ENCODE peak calls at places on chromosome 20, in four cellular contexts. One of them, this sample, is unnamed. For H3K36me3, the result is how much of the 10 kb centered on the place peaks cover.

GRCh38 chr20:45487231-45487635 is 17.7 kb downstream of the WFDC2 start:
- DNase-seq in GM12878: no peak
- DNase-seq in breast epithelium: no peak
- DNase-seq in effector memory CD4-positive, alpha-beta T cell: no peak
- DNase-seq in this sample: no peak

GRCh38 chr20:17227199-17227535 is 327 bp downstream of the PCSK2 start:
- DNase-seq in GM12878: no peak
- DNase-seq in breast epithelium: no peak
- DNase-seq in effector memory CD4-positive, alpha-beta T cell: no peak
- DNase-seq in this sample: no peak

GRCh38 chr20:53884859-53885654 is 185.3 kb downstream of the BCAS1 start:
- DNase-seq in effector memory CD4-positive, alpha-beta T cell: no peak
- DNase-seq in breast epithelium: no peak
- DNase-seq in GM12878: no peak
- DNase-seq in this sample: no peak

GRCh38 chr20:25484911-25485511 is 77.5 kb downstream of the GINS1 start:
- DNase-seq in breast epithelium: no peak
- DNase-seq in GM12878: no peak
- DNase-seq in effector memory CD4-positive, alpha-beta T cell: no peak
- DNase-seq in this sample: no peak

GRCh38 chr20:18009116-18009515 is 40.3 kb downstream of the MGME1 start:
- DNase-seq in breast epithelium: no peak
- DNase-seq in GM12878: no peak
- DNase-seq in effector memory CD4-positive, alpha-beta T cell: no peak
- DNase-seq in this sample: no peak

GRCh38 chr20:1757606-1758507 is 100.3 kb upstream of the SIRPG start:
- DNase-seq in breast epithelium: no peak
- DNase-seq in GM12878: no peak
- DNase-seq in effector memory CD4-positive, alpha-beta T cell: no peak
- DNase-seq in this sample: no peak

GRCh38 chr20:2751868-2752630 is 48.4 kb downstream of the CPXM1 start:
- DNase-seq in GM12878: no peak
- DNase-seq in effector memory CD4-positive, alpha-beta T cell: peak
- DNase-seq in breast epithelium: no peak
- DNase-seq in this sample: peak

GRCh38 chr20:17794400-17794799 is 94.6 kb downstream of the BANF2 start:
- DNase-seq in GM12878: no peak
- DNase-seq in effector memory CD4-positive, alpha-beta T cell: no peak
- DNase-seq in breast epithelium: peak
- DNase-seq in this sample: no peak

GRCh38 chr20:44787299-44787698 is 23.0 kb downstream of the RIMS4 start:
- DNase-seq in GM12878: no peak
- DNase-seq in breast epithelium: no peak
- DNase-seq in effector memory CD4-positive, alpha-beta T cell: no peak
- DNase-seq in this sample: no peak

GRCh38 chr20:461254-462198 is 807 bp downstream of the TBC1D20 start:
- DNase-seq in effector memory CD4-positive, alpha-beta T cell: peak
- DNase-seq in GM12878: no peak
- DNase-seq in breast epithelium: no peak
- DNase-seq in this sample: no peak

DNA sequence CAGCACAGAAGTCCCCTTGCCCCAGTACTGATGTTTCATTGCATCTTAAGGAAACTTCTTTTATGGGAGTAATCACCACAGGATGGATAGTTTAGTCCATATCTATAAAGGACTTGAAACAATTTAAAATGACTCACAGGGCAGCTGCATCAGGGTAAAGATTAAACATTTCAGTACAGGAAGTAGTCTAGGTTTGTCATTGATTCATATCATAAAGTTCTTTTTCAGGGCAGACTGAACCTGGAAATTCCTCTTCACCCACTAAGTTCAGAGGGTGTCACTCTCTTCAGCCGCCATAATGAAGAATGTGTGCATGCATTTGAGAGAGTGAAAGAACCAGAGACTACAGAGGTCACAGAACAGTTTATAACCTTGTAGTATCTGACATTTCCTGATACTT is 296.3 kb upstream of the JAG1 start:
- DNase-seq in breast epithelium: no peak
- DNase-seq in effector memory CD4-positive, alpha-beta T cell: no peak
- DNase-seq in GM12878: no peak
- DNase-seq in this sample: no peak
- H3K27ac ChIP-seq in breast epithelium: no peak
- H3K27ac ChIP-seq in effector memory CD4-positive, alpha-beta T cell: no peak
- H3K27ac ChIP-seq in GM12878: no peak
- H3K27ac ChIP-seq in this sample: no peak

DNA sequence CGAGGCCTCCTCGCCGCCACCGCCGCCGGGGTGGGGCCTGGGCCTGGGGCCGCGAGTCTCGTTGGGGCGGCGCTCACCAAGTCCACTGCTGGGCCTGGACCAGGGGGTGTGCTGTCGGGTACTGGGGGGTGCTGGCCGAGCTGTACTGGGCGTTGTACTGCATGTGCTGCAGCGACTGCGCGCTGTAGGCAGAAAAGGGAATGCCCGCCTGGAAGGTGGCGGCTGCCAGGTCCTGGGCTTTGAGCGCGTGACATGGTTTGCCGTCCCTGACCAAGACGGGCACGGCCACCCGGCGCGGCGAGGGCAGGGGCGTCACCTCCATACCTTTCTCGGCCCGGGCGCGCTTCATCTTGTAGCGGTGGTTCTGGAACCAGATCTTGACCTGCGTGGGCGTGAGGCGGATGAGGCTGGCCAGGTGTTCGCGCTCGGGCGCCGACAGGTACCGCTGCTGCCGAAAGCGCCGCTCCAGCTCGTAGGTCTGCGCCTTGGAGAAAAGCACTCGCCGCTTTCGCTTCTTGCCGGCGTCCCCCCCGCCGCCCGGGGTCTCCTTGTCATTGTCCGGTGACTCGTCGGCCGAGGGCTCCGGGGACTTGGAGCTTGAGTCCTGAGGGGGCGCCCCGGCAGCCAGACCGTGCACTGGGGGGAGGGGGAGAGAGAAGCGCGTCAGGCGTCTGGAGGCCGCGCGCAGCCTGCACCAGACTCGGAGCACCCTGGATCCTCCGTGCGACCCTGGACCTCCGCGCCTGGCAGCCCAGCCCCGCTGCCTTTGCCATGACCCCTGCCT is 1.8 kb downstream of the NKX2-2 start:
- DNase-seq in GM12878: no peak
- DNase-seq in breast epithelium: no peak
- DNase-seq in effector memory CD4-positive, alpha-beta T cell: no peak
- DNase-seq in this sample: no peak
- H3K4me3 ChIP-seq in GM12878: no peak
- H3K4me3 ChIP-seq in breast epithelium: peak
- H3K4me3 ChIP-seq in effector memory CD4-positive, alpha-beta T cell: peak
- H3K4me3 ChIP-seq in this sample: no peak

DNA sequence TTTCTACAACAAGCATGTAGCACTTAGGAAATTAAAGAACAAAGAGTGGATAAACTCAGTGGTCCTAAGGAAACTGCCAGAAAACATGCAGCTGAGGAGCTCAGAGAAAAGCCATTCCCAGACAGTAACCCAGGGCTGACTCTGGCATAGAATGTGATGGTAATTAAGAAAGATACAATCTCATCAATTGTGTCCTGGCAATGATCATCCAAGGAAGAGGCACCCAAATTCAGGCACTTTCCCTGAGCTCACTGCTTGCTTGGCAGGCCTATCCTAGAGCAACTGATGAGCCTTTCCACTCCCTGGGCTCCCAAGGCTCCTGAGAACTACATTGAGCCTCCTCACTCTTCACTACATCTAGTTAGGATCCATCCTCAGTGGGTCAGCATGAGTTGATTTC is 16.2 kb downstream of the EIF2S2 start:
- DNase-seq in effector memory CD4-positive, alpha-beta T cell: no peak
- DNase-seq in breast epithelium: no peak
- DNase-seq in GM12878: no peak
- DNase-seq in this sample: no peak
- H3K36me3 ChIP-seq in effector memory CD4-positive, alpha-beta T cell: half or more
- H3K36me3 ChIP-seq in breast epithelium: under half
- H3K36me3 ChIP-seq in GM12878: under half
- H3K36me3 ChIP-seq in this sample: half or more

GRCh38 chr20:20010639-20011500 is 6.3 kb upstream of the NAA20 start:
- DNase-seq in breast epithelium: no peak
- DNase-seq in effector memory CD4-positive, alpha-beta T cell: no peak
- DNase-seq in GM12878: no peak
- DNase-seq in this sample: no peak
- H3K27ac ChIP-seq in breast epithelium: peak
- H3K27ac ChIP-seq in effector memory CD4-positive, alpha-beta T cell: no peak
- H3K27ac ChIP-seq in GM12878: no peak
- H3K27ac ChIP-seq in this sample: peak